ENCODE peak calls at places on chromosomes 5 and 9, in four cellular contexts. L is IMR-90, G is mesothelial cell of epicardium, O is iris pigment epithelial cell. S is an unnamed sample.

GRCh38 chr5:136075339-136075885 is 46.6 kb downstream of the TGFBI start:
- DNase-seq in L (no peak), O (no peak), G (peak), S (peak)

GRCh38 chr5:33688041-33688980 is 203.5 kb downstream of the ADAMTS12 start:
- DNase-seq in G (no peak), O (peak), L (no peak), S (peak)

GRCh38 chr5:86918246-86918645 is 300.5 kb downstream of the COX7C start:
- DNase-seq in G (no peak), O (no peak), L (no peak), S (no peak)

GRCh38 chr5:159788835-159789331 is 127.4 kb upstream of the ADRA1B start:
- DNase-seq in L (no peak), G (no peak), O (no peak), S (no peak)

GRCh38 chr9:92668746-92669526 is 995 bp downstream of the IPPK start:
- DNase-seq in O (peak), L (peak), G (no peak), S (peak)

GRCh38 chr9:96029722-96030515 is 154.4 kb downstream of the ERCC6L2 start:
- DNase-seq in L (no peak), O (no peak), G (no peak), S (no peak)

GRCh38 chr5:81202652-81203051 is 30.5 kb upstream of the CKMT2 start:
- DNase-seq in G (no peak), O (no peak), L (peak), S (no peak)

GRCh38 chr9:70979971-70980370 is 141.4 kb downstream of the TRPM3 start:
- DNase-seq in L (peak), O (peak), G (no peak), S (no peak)

GRCh38 chr9:103821115-103821514 is 273.0 kb upstream of the SMC2 start:
- DNase-seq in G (no peak), O (no peak), L (no peak), S (no peak)

GRCh38 chr5:65790371-65791163 is 68.6 kb downstream of the NLN start:
- DNase-seq in G (no peak), O (no peak), L (no peak), S (no peak)

GRCh38 chr5:135069016-135069770 is 35.2 kb upstream of the PITX1 start:
- DNase-seq in O (no peak), L (no peak), G (no peak), S (no peak)

GRCh38 chr5:139657363-139658321 is 9.5 kb downstream of the CXXC5 start:
- DNase-seq in L (no peak), G (no peak), O (no peak), S (peak)

GRCh38 chr9:120580591-120580896 is 577 bp upstream of the CDK5RAP2 start:
- DNase-seq in G (no peak), L (no peak), O (no peak), S (no peak)

GRCh38 chr9:132283863-132284262 is 70.9 kb downstream of the SETX start:
- DNase-seq in G (no peak), L (peak), O (peak), S (peak)

GRCh38 chr5:15082096-15082495 is 210.5 kb upstream of the ANKH start:
- DNase-seq in G (no peak), O (no peak), L (no peak), S (no peak)

GRCh38 chr9:93896496-93897033 is 58.6 kb downstream of the BARX1 start:
- DNase-seq in G (no peak), L (no peak), O (no peak), S (peak)

GRCh38 chr5:114449836-114450515 is 88.1 kb downstream of the KCNN2 start:
- DNase-seq in L (peak), O (peak), G (peak), S (peak)

GRCh38 chr5:173963867-173964429 is 25.0 kb upstream of the C5orf47 start:
- DNase-seq in O (no peak), G (no peak), L (no peak), S (no peak)

GRCh38 chr9:12813533-12813932 is 38.7 kb downstream of the LURAP1L start:
- DNase-seq in O (no peak), L (no peak), G (no peak), S (no peak)

GRCh38 chr9:15416880-15417279 is 5.8 kb upstream of the SNAPC3 start:
- DNase-seq in G (no peak), L (peak), O (peak), S (peak)

GRCh38 chr9:108444400-108445358 is 411.1 kb downstream of the ACTL7B start:
- DNase-seq in G (no peak), O (peak), L (peak), S (peak)

GRCh38 chr5:123089971-123090640 is 1.1 kb downstream of the PRDM6 start:
- DNase-seq in G (peak), L (peak), O (peak), S (peak)

GRCh38 chr9:71814226-71814625 is 45.9 kb upstream of the CEMIP2 start:
- DNase-seq in O (peak), L (no peak), G (no peak), S (no peak)

GRCh38 chr9:111399772-111400563 is 69.9 kb upstream of the OR2K2 start:
- DNase-seq in O (peak), L (peak), G (no peak), S (no peak)

GRCh38 chr9:128845186-128845931 is 15.8 kb upstream of the SPOUT1 start:
- DNase-seq in G (no peak), O (no peak), L (no peak), S (no peak)

S was measured in GM03348.